ENCODE peak calls at places on chromosomes 5 and 9, in seven cellular contexts. C is midbrain; B is NCI-H1092 treated with DMSO at 0.1 percent for 48 hours; L is HFF-Myc; V is stimulated activated CD8-positive, alpha-beta memory T cell treated with anti-CD3 and anti-CD28 coated beads, Interleukin-15, amount 100 ng/mL, for 24 hours; O is K562; Y is stimulated activated CD4-positive, alpha-beta T cell treated with anti-CD3 and anti-CD28 coated beads, Interleukin-2, amount 100 ng/mL, for 24 hours. D is an unnamed sample.

GRCh38 chr9:112338561-112338960 is 5.1 kb upstream of the PTBP3 start:
- DNase-seq in C (no peak), B (no peak), L (no peak), V (no peak), O (no peak), Y (no peak), D (no peak)

GRCh38 chr9:131728961-131729360 is 10.9 kb downstream of the RAPGEF1 start:
- DNase-seq in C (no peak), B (no peak), L (no peak), V (no peak), O (no peak), Y (peak), D (no peak)

GRCh38 chr5:59800375-59800893 is 93.1 kb downstream of the PDE4D start:
- DNase-seq in C (no peak), B (no peak), L (no peak), V (no peak), O (no peak), Y (no peak), D (no peak)

GRCh38 chr9:88713022-88713421 is 178.0 kb downstream of the NXNL2 start:
- DNase-seq in C (no peak), B (no peak), L (no peak), V (no peak), O (no peak), Y (no peak), D (no peak)

GRCh38 chr5:36300927-36301540 is 668 bp downstream of the RANBP3L start:
- DNase-seq in C (no peak), B (no peak), L (no peak), V (no peak), O (no peak), Y (no peak), D (no peak)

GRCh38 chr5:7927466-7928375 is 58.8 kb downstream of the MTRR start:
- DNase-seq in C (peak), B (peak), L (peak), V (no peak), O (peak), Y (peak), D (no peak)

GRCh38 chr9:74577956-74578355 is 80.8 kb downstream of the RORB start:
- DNase-seq in C (peak), B (peak), L (no peak), V (no peak), O (no peak), Y (no peak), D (no peak)

GRCh38 chr9:136122425-136123383 is 4.0 kb upstream of the TMEM250 start:
- DNase-seq in C (peak), B (peak), L (no peak), V (peak), O (peak), Y (peak), D (peak)

D was measured in omental fat pad.